ENCODE peak calls at places on chromosome 16, in nine cellular contexts. N, H, F, A, O, J, M, T and Z are unnamed samples.

GRCh38 chr16:13110124-13110796 is 208.9 kb downstream of the SHISA9 start:
- DNase-seq in N (no peak), H (peak; percentile 6), F (peak; percentile 32), A (no peak), O (peak; percentile 2), J (no peak), M (no peak), T (peak; percentile 98), Z (peak; percentile 3)

GRCh38 chr16:70589998-70590471 is 56.3 kb upstream of the IL34 start:
- DNase-seq in N (no peak), H (peak; percentile 63), F (no peak), A (no peak), O (peak; percentile 43), J (peak; percentile 66), M (no peak), T (no peak), Z (peak; percentile 32)

GRCh38 chr16:71358464-71359031 is at the start of gene CALB2:
- DNase-seq in N (peak; percentile 69), H (peak; percentile 95), F (peak; percentile 62), A (peak; percentile 30), O (peak; percentile 62), J (peak; percentile 71), M (peak; percentile 68), T (peak; percentile 32), Z (no peak)

GRCh38 chr16:58011652-58012051 is 10.4 kb downstream of the USB1 start:
- DNase-seq in N (peak; percentile 94), H (no peak), F (no peak), A (no peak), O (peak; percentile 93), J (no peak), M (no peak), T (peak; percentile 12), Z (no peak)

GRCh38 chr16:55539488-55539887 is 27.0 kb upstream of the CAPNS2 start:
- DNase-seq in N (no peak), H (no peak), F (no peak), A (no peak), O (no peak), J (no peak), M (no peak), T (no peak), Z (no peak)

GRCh38 chr16:1825864-1826690 is 548 bp downstream of the HAGH start:
- DNase-seq in N (peak; percentile 62), H (no peak), F (no peak), A (no peak), O (peak; percentile 26), J (peak; percentile 54), M (peak; percentile 62), T (peak; percentile 34), Z (peak; percentile 33)

GRCh38 chr16:23362460-23363317 is 60.6 kb downstream of the SCNN1B start:
- DNase-seq in N (no peak), H (peak; percentile 8), F (peak; percentile 25), A (no peak), O (no peak), J (no peak), M (peak; percentile 39), T (no peak), Z (no peak)

GRCh38 chr16:14148569-14148968 is 77.5 kb downstream of the MRTFB start:
- DNase-seq in N (peak; percentile 25), H (no peak), F (peak; percentile 68), A (no peak), O (peak; percentile 10), J (no peak), M (no peak), T (peak; percentile 57), Z (peak; percentile 94)

GRCh38 chr16:21263640-21264211 is 14.4 kb downstream of the CRYM start:
- DNase-seq in N (no peak), H (no peak), F (no peak), A (no peak), O (peak; percentile 67), J (no peak), M (no peak), T (peak; percentile 49), Z (no peak)

GRCh38 chr16:290681-291405 is 7.9 kb downstream of the PDIA2 start:
- DNase-seq in N (no peak), H (no peak), F (no peak), A (no peak), O (no peak), J (no peak), M (no peak), T (no peak), Z (no peak)

GRCh38 chr16:69482410-69482951 is 58.1 kb downstream of the CYB5B start:
- DNase-seq in N (no peak), H (no peak), F (no peak), A (no peak), O (peak; percentile 67), J (peak; percentile 87), M (no peak), T (no peak), Z (no peak)

GRCh38 chr16:27432600-27432957 is 30.6 kb downstream of the IL21R start:
- DNase-seq in N (peak; percentile 69), H (no peak), F (peak; percentile 55), A (no peak), O (peak; percentile 70), J (no peak), M (no peak), T (peak; percentile 68), Z (peak; percentile 71)